ENCODE peak calls at places on chromosome 12, in nine cellular contexts. U is colonic mucosa, B is uterus, Q is A549, G is heart right ventricle, P is kidney, K is GM12878, L is psoas muscle, J is mesendoderm. O is an unnamed sample.

GRCh38 chr12:53219116-53219955 is 12.3 kb upstream of the ITGB7 start:
- DNase-seq in U (peak; percentile 55), B (no peak), Q (peak; percentile 61), G (no peak), P (peak; percentile 76), K (no peak), L (peak; percentile 55), J (no peak), O (no peak)

GRCh38 chr12:64180951-64181350 is 41.1 kb downstream of the KICS2 start:
- DNase-seq in U (no peak), B (peak; percentile 16), Q (no peak), G (peak; percentile 18), P (no peak), K (no peak), L (no peak), J (no peak), O (no peak)

GRCh38 chr12:123393747-123394146 is 9.8 kb downstream of the KMT5A start:
- DNase-seq in U (no peak), B (no peak), Q (no peak), G (no peak), P (no peak), K (no peak), L (no peak), J (no peak), O (no peak)

GRCh38 chr12:94297876-94298520 is 149.6 kb downstream of the PLXNC1 start:
- DNase-seq in U (no peak), B (no peak), Q (no peak), G (no peak), P (no peak), K (no peak), L (no peak), J (no peak), O (no peak)

GRCh38 chr12:93198086-93198485 is 179.6 kb upstream of the NUDT4 start:
- DNase-seq in U (no peak), B (no peak), Q (peak; percentile 19), G (no peak), P (peak; percentile 76), K (no peak), L (peak; percentile 68), J (no peak), O (no peak)

GRCh38 chr12:119594772-119595445 is 1.3 kb downstream of the TMEM233 start:
- DNase-seq in U (peak; percentile 19), B (no peak), Q (no peak), G (peak; percentile 24), P (peak; percentile 78), K (no peak), L (peak; percentile 81), J (peak; percentile 31), O (no peak)

GRCh38 chr12:103493199-103493598 is 2.6 kb downstream of the C12orf42 start:
- DNase-seq in U (no peak), B (no peak), Q (no peak), G (no peak), P (no peak), K (no peak), L (no peak), J (no peak), O (no peak)

GRCh38 chr12:1591029-1591428 is 3.4 kb downstream of the FBXL14 start:
- DNase-seq in U (peak; percentile 63), B (no peak), Q (peak; percentile 67), G (no peak), P (no peak), K (no peak), L (no peak), J (peak; percentile 61), O (no peak)

GRCh38 chr12:103962493-103962892 is 3.2 kb upstream of the TDG start:
- DNase-seq in U (no peak), B (no peak), Q (no peak), G (no peak), P (no peak), K (no peak), L (no peak), J (peak; percentile 57), O (no peak)

DNA sequence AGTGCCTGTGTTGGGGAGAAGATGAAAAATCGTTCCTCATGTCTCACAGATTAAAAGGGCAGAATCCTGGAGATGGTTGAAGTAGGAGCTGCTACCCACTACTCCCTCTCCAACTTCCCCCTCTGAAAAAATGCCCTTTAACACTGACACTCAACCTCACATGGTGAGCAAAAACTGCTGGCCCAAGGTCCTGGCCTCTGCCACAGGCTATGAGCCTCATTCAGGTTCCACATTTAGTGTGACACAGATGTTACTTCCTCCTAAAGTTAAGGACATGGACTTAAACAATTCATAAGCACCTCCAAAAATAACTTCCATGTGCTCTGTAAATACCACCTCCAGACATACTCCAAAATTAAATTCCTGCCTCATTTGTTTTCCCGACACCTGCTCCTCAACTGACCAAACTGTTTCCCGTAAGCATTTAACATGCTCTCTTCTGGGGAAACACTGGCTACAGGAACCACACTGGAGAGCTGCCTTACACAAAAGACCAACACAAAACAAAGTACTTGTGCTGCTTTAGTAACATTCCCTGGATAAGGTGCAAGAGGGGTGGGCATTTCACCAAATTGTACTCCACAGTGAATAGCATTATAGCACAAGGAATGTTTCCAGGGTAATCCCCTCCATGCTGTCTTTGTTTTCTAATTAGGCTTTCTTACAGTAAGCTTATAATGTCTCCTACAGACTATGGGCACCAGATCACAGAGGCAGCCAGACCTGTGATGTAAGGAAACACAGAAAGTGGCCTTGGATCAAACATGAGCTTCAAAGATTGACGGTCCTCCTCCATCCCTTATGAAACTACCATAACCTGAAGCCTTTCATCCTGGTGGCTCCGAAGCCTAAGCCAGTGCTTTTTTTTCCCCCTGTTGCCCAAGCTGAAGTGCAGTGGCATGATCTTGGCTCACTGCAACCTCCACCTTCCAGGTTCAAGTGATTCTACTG is 57.0 kb downstream of the PHLDA1 start:
- DNase-seq in U (no peak), B (no peak), Q (no peak), G (no peak), P (no peak), K (no peak), L (no peak), J (peak; percentile 34), O (no peak)
- H3K4me3 ChIP-seq in U (no peak overlapping the region), B (no peak overlapping the region), Q (no peak overlapping the region), G (no peak overlapping the region), P (no peak overlapping the region), K (no peak overlapping the region), L (no peak overlapping the region), J (no peak overlapping the region), O (no peak overlapping the region)

GRCh38 chr12:129296636-129297035 is 443.4 kb downstream of the GLT1D1 start:
- DNase-seq in U (no peak), B (no peak), Q (no peak), G (no peak), P (no peak), K (no peak), L (no peak), J (no peak), O (no peak)
- H3K4me1 ChIP-seq in U (no peaks in the 10 kb centered on the region), B (no peaks in the 10 kb centered on the region), Q (no peaks in the 10 kb centered on the region), G (no peaks in the 10 kb centered on the region), P (no peaks in the 10 kb centered on the region), K (no peaks in the 10 kb centered on the region), L (no peaks in the 10 kb centered on the region), J (no peaks in the 10 kb centered on the region), O (no peaks in the 10 kb centered on the region)

GRCh38 chr12:58363971-58364370 is 422.6 kb downstream of the ATP23 start:
- DNase-seq in U (no peak), B (no peak), Q (no peak), G (no peak), P (no peak), K (no peak), L (no peak), J (no peak), O (no peak)
- H3K27ac ChIP-seq in U (no peak overlapping the region), B (no peak overlapping the region), Q (peak overlapping the region; percentile 47), G (no peak overlapping the region), P (no peak overlapping the region), K (no peak overlapping the region), L (no peak overlapping the region), J (no peak overlapping the region), O (no peak overlapping the region)

DNA sequence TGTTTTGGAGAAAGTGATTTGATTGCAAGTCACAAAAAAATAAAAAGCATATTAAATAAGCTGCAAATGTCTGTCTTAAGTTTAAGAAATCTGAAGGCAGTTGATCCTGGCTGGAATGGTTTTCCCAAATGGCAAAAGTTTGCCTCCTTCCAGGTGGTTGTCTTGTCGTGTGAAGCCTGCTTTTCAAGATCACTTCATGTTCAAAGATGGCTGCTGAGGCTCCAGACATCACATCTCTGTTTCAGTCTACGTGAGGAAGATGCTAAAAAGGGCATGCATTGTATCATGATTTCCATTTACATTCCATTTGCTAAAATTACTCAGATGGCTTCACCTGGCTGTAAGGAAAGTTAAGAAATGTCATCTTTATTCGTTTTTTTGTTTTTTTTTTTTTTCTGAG is 31.6 kb upstream of the HMGA2 start:
- DNase-seq in U (no peak), B (no peak), Q (no peak), G (no peak), P (no peak), K (no peak), L (no peak), J (no peak), O (no peak)
- H3K4me3 ChIP-seq in U (no peak overlapping the region), B (no peak overlapping the region), Q (no peak overlapping the region), G (no peak overlapping the region), P (no peak overlapping the region), K (no peak overlapping the region), L (no peak overlapping the region), J (no peak overlapping the region), O (no peak overlapping the region)

GRCh38 chr12:95836185-95836609 is 22.6 kb upstream of the SNRPF start:
- DNase-seq in U (no peak), B (no peak), Q (peak; percentile 43), G (no peak), P (no peak), K (no peak), L (no peak), J (no peak), O (no peak)

GRCh38 chr12:95834572-95834971 is 24.2 kb upstream of the SNRPF start:
- DNase-seq in U (no peak), B (no peak), Q (no peak), G (no peak), P (no peak), K (no peak), L (no peak), J (no peak), O (no peak)

GRCh38 chr12:95829395-95829794 is 29.4 kb upstream of the SNRPF start:
- DNase-seq in U (no peak), B (no peak), Q (no peak), G (no peak), P (no peak), K (no peak), L (no peak), J (no peak), O (no peak)

GRCh38 chr12:95830335-95831089 is 28.2 kb upstream of the SNRPF start:
- DNase-seq in U (no peak), B (no peak), Q (no peak), G (no peak), P (no peak), K (no peak), L (no peak), J (no peak), O (no peak)
- H3K4me1 ChIP-seq in U (no peaks in the 10 kb centered on the region), B (no peaks in the 10 kb centered on the region), Q (peaks cover 26% of the 10 kb centered on the region), G (no peaks in the 10 kb centered on the region), P (no peaks in the 10 kb centered on the region), K (no peaks in the 10 kb centered on the region), L (no peaks in the 10 kb centered on the region), J (no peaks in the 10 kb centered on the region), O (no peaks in the 10 kb centered on the region)

O was measured in suprapubic skin.